ENCODE peak calls at places on chromosome 1, in eight cellular contexts. P is stimulated activated CD4-positive, alpha-beta T cell treated with anti-CD3 and anti-CD28 coated beads, Interleukin-1b, Interleukin-23, amount 100 ng/mL, for 24 hours; N is amygdala; Y is progenitor cell of endocrine pancreas; F is HTR-8/SVneo; S is T1000; C is right cardiac atrium; U is stomach. M is an unnamed sample.

GRCh38 chr1:246275036-246275435 is 232.0 kb downstream of the SMYD3 start:
- DNase-seq in P (no peak), N (peak), Y (no peak), F (no peak), S (no peak), C (no peak), U (no peak), M (no peak)

GRCh38 chr1:150516616-150517015 is 1.1 kb downstream of the FALEC start:
- DNase-seq in P (no peak), N (no peak), Y (no peak), F (no peak), S (no peak), C (no peak), U (no peak), M (no peak)

GRCh38 chr1:3868464-3869006 is 11.3 kb downstream of the DFFB start:
- DNase-seq in P (no peak), N (no peak), Y (no peak), F (no peak), S (no peak), C (no peak), U (no peak), M (no peak)

GRCh38 chr1:172837816-172838680 is 179.1 kb downstream of the FASLG start:
- DNase-seq in P (no peak), N (no peak), Y (no peak), F (no peak), S (no peak), C (no peak), U (no peak), M (no peak)

GRCh38 chr1:42756956-42757891 is 9.6 kb downstream of the P3H1 start:
- DNase-seq in P (no peak), N (no peak), Y (no peak), F (peak), S (no peak), C (no peak), U (peak), M (peak)

GRCh38 chr1:230537456-230537855 is 104.8 kb upstream of the COG2 start:
- DNase-seq in P (no peak), N (no peak), Y (no peak), F (no peak), S (no peak), C (no peak), U (no peak), M (no peak)

GRCh38 chr1:236142358-236143103 is at the start of gene GPR137B:
- DNase-seq in P (peak), N (peak), Y (no peak), F (peak), S (no peak), C (peak), U (peak), M (peak)

GRCh38 chr1:86419277-86419903 is 4.6 kb upstream of the CLCA2 start:
- DNase-seq in P (no peak), N (peak), Y (no peak), F (no peak), S (no peak), C (no peak), U (no peak), M (peak)

GRCh38 chr1:61444277-61444676 is 280.7 kb downstream of the TM2D1 start:
- DNase-seq in P (no peak), N (no peak), Y (no peak), F (no peak), S (no peak), C (no peak), U (no peak), M (no peak)

GRCh38 chr1:185652348-185652747 is 81.8 kb upstream of the HMCN1 start:
- DNase-seq in P (no peak), N (no peak), Y (no peak), F (no peak), S (no peak), C (no peak), U (no peak), M (no peak)

GRCh38 chr1:221809101-221810029 is 67.5 kb upstream of the DUSP10 start:
- DNase-seq in P (no peak), N (no peak), Y (no peak), F (no peak), S (no peak), C (no peak), U (no peak), M (no peak)

GRCh38 chr1:39732730-39733129 is 6.0 kb upstream of the PPIE start:
- DNase-seq in P (no peak), N (no peak), Y (no peak), F (no peak), S (no peak), C (no peak), U (no peak), M (no peak)

GRCh38 chr1:31954607-31955283 is 16.6 kb upstream of the PTP4A2 start:
- DNase-seq in P (no peak), N (peak), Y (no peak), F (peak), S (peak), C (peak), U (peak), M (no peak)

GRCh38 chr1:116760487-116760886 is 6.3 kb downstream of the CD2 start:
- DNase-seq in P (no peak), N (no peak), Y (no peak), F (no peak), S (no peak), C (no peak), U (no peak), M (no peak)

GRCh38 chr1:228143480-228144212 is 3.6 kb downstream of the GUK1 start:
- DNase-seq in P (no peak), N (no peak), Y (no peak), F (no peak), S (no peak), C (no peak), U (no peak), M (no peak)

GRCh38 chr1:55876276-55877060 is 661.3 kb upstream of the USP24 start:
- DNase-seq in P (no peak), N (no peak), Y (no peak), F (no peak), S (no peak), C (peak), U (no peak), M (no peak)